ENCODE peak calls at places on chromosomes 11 and 22, in five cellular contexts. B is uterus, F is esophagus muscularis mucosa, N is GM12891, C is breast epithelium. X is an unnamed sample.

GRCh38 chr11:128271401-128271800 is 316.0 kb downstream of the ETS1 start:
- DNase-seq in B (no peak), F (no peak), N (no peak), C (no peak), X (no peak)

GRCh38 chr11:61273151-61274078 is 21.7 kb downstream of the VWCE start:
- DNase-seq in B (no peak), F (no peak), N (no peak), C (no peak), X (no peak)

GRCh38 chr11:108945341-108945740 is 280.5 kb downstream of the DDX10 start:
- DNase-seq in B (no peak), F (no peak), N (no peak), C (peak), X (no peak)

GRCh38 chr11:69000831-69001245 is 12.2 kb downstream of the MRGPRF start:
- DNase-seq in B (peak), F (no peak), N (no peak), C (peak), X (peak)

GRCh38 chr11:24623121-24623520 is 126.3 kb downstream of the LUZP2 start:
- DNase-seq in B (no peak), F (no peak), N (no peak), C (no peak), X (no peak)

GRCh38 chr11:45974806-45975205 is 52.4 kb downstream of the LARGE2 start:
- DNase-seq in B (no peak), F (no peak), N (no peak), C (no peak), X (no peak)

GRCh38 chr11:16801288-16801980 is 63.0 kb downstream of the C11orf58 start:
- DNase-seq in B (no peak), F (no peak), N (no peak), C (no peak), X (no peak)

GRCh38 chr11:77879218-77879617 is 58.3 kb downstream of the AAMDC start:
- DNase-seq in B (peak), F (no peak), N (peak), C (no peak), X (no peak)

GRCh38 chr11:47314992-47315391 is 37.5 kb downstream of the MYBPC3 start:
- DNase-seq in B (no peak), F (no peak), N (no peak), C (no peak), X (no peak)

GRCh38 chr22:39635719-39636118 is 65.2 kb downstream of the CACNA1I start:
- DNase-seq in B (no peak), F (no peak), N (no peak), C (no peak), X (no peak)

GRCh38 chr11:38274031-38274430 is 1676.0 kb upstream of the RAG2 start:
- DNase-seq in B (no peak), F (no peak), N (no peak), C (no peak), X (no peak)

GRCh38 chr11:128472128-128473110 is 114.9 kb downstream of the ETS1 start:
- DNase-seq in B (no peak), F (no peak), N (no peak), C (no peak), X (no peak)

GRCh38 chr11:105312266-105312665 is 172.7 kb upstream of the CARD18 start:
- DNase-seq in B (no peak), F (no peak), N (no peak), C (no peak), X (no peak)

GRCh38 chr11:17244046-17244445 is 32.5 kb upstream of the NUCB2 start:
- DNase-seq in B (no peak), F (no peak), N (no peak), C (no peak), X (no peak)

GRCh38 chr11:59141673-59142460 is 789 bp upstream of the FAM111A start:
- DNase-seq in B (no peak), F (no peak), N (no peak), C (no peak), X (no peak)

GRCh38 chr11:65903715-65904114 is 3.5 kb upstream of the FOSL1 start:
- DNase-seq in B (no peak), F (no peak), N (no peak), C (no peak), X (no peak)

GRCh38 chr22:47570851-47571250 is 808.4 kb downstream of the TBC1D22A start:
- DNase-seq in B (no peak), F (no peak), N (no peak), C (no peak), X (no peak)

GRCh38 chr11:62142921-62143320 is 19.1 kb downstream of the INCENP start:
- DNase-seq in B (no peak), F (no peak), N (no peak), C (no peak), X (no peak)

GRCh38 chr22:37229805-37230672 is 14.0 kb downstream of the RAC2 start:
- DNase-seq in B (no peak), F (no peak), N (peak), C (no peak), X (peak)

GRCh38 chr11:8247312-8247711 is 16.4 kb downstream of the LMO1 start:
- DNase-seq in B (no peak), F (no peak), N (no peak), C (no peak), X (no peak)

GRCh38 chr11:79182794-79183193 is 258.0 kb downstream of the TENM4 start:
- DNase-seq in B (no peak), F (no peak), N (no peak), C (no peak), X (no peak)

GRCh38 chr11:124518900-124519541 is 24.4 kb downstream of the OR8B12 start:
- DNase-seq in B (no peak), F (no peak), N (no peak), C (no peak), X (no peak)

GRCh38 chr11:101428918-101429317 is 154.9 kb downstream of the TRPC6 start:
- DNase-seq in B (no peak), F (no peak), N (no peak), C (no peak), X (no peak)

GRCh38 chr11:79437274-79437980 is 3.4 kb downstream of the TENM4 start:
- DNase-seq in B (peak), F (no peak), N (no peak), C (no peak), X (peak)

GRCh38 chr11:67277231-67277961 is 11.1 kb downstream of the GRK2 start:
- DNase-seq in B (peak), F (peak), N (peak), C (peak), X (peak)

GRCh38 chr22:24112188-24112587 is 69.1 kb upstream of the SUSD2 start:
- DNase-seq in B (no peak), F (no peak), N (no peak), C (no peak), X (no peak)

GRCh38 chr22:31628969-31629723 is 32.9 kb downstream of the PISD start:
- DNase-seq in B (no peak), F (no peak), N (no peak), C (no peak), X (no peak)

GRCh38 chr11:132064987-132065620 is 694.7 kb downstream of the NTM start:
- DNase-seq in B (no peak), F (no peak), N (no peak), C (no peak), X (no peak)

GRCh38 chr11:77095551-77096490 is 6.8 kb upstream of the OMP start:
- DNase-seq in B (no peak), F (no peak), N (no peak), C (no peak), X (no peak)

GRCh38 chr11:130511765-130512164 is 63.3 kb downstream of the ADAMTS15 start:
- DNase-seq in B (no peak), F (no peak), N (no peak), C (no peak), X (no peak)

GRCh38 chr22:45091254-45091854 is 72.4 kb upstream of the NUP50 start:
- DNase-seq in B (no peak), F (no peak), N (no peak), C (no peak), X (no peak)

GRCh38 chr22:25626146-25626992 is 61.9 kb downstream of the GRK3 start:
- DNase-seq in B (no peak), F (peak), N (no peak), C (no peak), X (no peak)

GRCh38 chr11:35525501-35526175 is at the start of gene PAMR1:
- DNase-seq in B (peak), F (peak), N (peak), C (peak), X (peak)

GRCh38 chr22:43270314-43270908 is 72.8 kb downstream of the SCUBE1 start:
- DNase-seq in B (no peak), F (no peak), N (peak), C (no peak), X (no peak)

GRCh38 chr11:58561394-58562102 is 14.1 kb downstream of the LPXN start:
- DNase-seq in B (no peak), F (no peak), N (no peak), C (no peak), X (no peak)

GRCh38 chr22:41075946-41076345 is 16.4 kb upstream of the EP300 start:
- DNase-seq in B (no peak), F (no peak), N (no peak), C (no peak), X (no peak)

GRCh38 chr11:130478881-130479280 is 30.4 kb downstream of the ADAMTS15 start:
- DNase-seq in B (no peak), F (no peak), N (no peak), C (no peak), X (no peak)

GRCh38 chr11:65578667-65579066 is 2.8 kb downstream of the EHBP1L1 start:
- DNase-seq in B (no peak), F (no peak), N (no peak), C (no peak), X (no peak)

GRCh38 chr11:31810779-31811647 is at the start of gene PAX6:
- DNase-seq in B (no peak), F (no peak), N (no peak), C (no peak), X (peak)

DNA sequence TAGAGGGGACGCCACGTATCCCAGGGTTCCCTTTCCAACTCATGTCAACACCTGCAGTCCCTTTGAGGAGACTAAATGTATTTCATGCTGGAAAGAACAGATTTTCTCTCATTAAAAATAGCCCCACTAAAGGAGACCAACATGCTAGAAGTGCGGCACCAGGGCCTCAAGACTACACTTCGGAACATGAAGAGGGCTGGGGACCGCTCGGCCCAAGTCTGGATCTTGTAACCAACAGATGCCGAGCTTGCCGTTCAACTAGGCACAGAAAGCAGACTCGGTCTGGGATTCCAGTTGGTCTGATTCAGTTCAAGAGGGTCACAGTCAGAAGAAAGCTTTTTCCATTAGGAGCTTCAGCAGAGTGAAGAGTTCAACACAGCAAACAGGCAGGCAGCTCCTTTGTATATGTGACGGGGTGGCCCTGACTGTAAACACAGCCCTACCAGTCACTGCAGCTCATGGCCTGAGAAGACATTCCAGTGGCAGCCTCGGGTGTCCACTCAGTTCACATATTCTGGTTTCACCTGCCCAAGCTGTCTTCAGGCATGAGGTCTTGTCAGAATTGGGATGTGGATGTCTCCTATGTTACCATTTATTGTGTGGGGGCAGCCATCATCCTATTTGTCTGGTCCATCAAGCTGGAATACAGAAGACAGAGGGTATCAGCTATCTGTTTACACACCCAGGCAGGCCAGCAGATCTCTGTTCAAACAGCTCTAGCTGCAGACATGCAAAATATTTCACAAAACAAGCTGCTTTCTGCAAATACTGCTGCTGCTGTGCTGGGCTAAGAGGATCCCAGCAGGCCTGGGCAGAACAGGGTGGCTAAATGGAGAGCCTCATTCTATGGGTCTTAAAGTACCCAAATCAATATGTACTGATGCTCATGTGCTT is 8.8 kb downstream of the RIC8A start:
- DNase-seq in B (no peak), F (no peak), N (no peak), C (no peak), X (no peak)
- TF ChIP-seq POLR2A in B (no peak), F (no peak), N (no peak), C (no peak), X (no peak)

DNA sequence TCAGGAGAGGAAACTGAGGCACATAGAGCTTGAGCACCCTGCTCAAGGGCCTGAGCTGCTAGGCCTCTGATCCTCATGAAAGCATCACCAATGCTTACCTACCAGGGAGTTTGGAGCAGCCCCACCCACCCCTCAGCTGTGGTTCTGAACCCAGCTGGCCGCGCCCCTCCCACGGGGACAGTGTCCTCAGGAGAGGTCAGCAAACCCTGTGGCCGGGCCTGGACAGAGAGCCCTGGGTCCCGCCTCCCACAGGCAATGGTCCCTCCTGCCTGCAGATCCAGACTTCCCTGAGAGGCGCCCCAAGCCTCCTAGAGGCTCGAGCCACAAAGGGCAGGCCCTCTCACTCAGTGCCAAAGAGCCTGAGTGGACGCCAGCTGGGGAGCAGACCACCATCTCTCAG is 184.9 kb downstream of the BRD1 start:
- DNase-seq in B (no peak), F (no peak), N (no peak), C (no peak), X (no peak)
- TF ChIP-seq POLR2A in B (no peak), F (no peak), N (no peak), C (no peak), X (no peak)

DNA sequence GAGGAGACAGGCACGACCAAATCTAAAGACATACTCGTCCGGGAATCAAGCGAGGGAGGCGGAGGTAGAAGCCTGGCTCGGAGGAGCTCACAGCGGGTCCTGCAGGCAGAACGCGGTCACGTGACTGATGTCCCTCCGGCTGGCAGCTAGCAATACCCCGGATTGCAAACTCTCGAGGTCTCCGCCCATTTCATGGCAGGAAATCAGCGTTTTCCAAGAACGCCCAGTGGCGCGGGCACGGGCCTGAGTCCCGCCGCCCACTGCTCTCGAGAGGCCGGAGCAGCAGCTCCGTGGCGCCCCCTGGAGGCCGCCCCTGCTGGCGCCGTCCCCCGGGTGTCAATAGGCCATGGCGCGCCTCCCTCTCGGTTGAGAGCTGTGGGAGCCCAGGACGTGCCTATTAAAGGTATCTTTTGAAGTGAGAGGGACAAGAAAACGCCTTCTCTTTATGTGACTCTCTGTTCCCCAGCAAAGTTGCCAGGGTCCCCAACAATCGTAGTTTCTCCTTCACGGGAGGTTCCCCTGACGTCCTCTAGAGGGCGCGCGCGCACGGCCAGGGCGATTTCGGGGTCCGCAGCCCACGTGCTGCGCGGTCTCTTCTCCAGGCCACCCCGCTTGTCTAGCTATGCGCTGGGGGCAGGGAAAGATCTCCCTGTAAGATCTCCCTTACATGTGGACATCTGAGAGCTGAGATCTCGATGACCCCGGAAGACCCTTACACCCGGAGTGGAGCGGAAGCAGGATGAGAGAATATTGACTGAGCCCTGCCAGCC is 37.3 kb upstream of the RBFOX2 start:
- DNase-seq in B (peak), F (peak), N (peak), C (peak), X (peak)
- TF ChIP-seq POLR2A in B (peak), F (no peak), N (no peak), C (no peak), X (no peak)

DNA sequence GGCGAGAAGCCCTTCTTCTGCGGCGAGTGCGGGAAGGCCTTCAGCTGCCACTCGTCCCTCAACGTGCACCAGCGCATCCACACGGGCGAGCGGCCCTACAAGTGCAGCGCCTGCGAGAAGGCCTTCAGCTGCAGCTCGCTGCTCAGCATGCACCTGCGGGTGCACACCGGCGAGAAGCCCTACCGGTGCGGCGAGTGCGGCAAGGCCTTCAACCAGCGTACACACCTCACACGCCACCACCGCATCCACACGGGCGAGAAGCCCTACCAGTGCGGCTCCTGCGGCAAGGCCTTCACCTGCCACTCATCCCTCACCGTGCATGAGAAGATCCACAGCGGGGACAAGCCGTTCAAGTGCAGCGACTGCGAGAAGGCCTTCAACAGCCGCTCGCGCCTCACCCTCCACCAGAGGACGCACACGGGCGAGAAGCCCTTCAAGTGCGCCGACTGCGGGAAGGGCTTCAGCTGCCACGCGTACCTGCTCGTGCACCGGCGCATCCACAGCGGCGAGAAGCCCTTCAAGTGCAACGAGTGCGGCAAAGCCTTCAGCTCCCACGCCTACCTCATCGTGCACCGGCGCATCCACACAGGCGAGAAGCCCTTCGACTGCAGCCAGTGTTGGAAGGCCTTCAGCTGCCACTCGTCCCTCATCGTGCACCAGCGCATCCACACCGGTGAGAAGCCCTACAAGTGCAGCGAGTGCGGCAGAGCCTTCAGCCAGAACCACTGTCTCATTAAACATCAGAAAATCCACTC is 12.2 kb downstream of the ZNF74 start:
- DNase-seq in B (no peak), F (no peak), N (no peak), C (no peak), X (no peak)
- TF ChIP-seq POLR2A in B (no peak), F (no peak), N (no peak), C (no peak), X (no peak)

GRCh38 chr11:14643697-14644395 is at the start of gene PDE3B:
- DNase-seq in B (peak), F (no peak), N (peak), C (no peak), X (no peak)
- TF ChIP-seq POLR2A in B (no peak), F (no peak), N (no peak), C (no peak), X (no peak)

GRCh38 chr22:33722817-33723216 is 197.5 kb downstream of the LARGE1 start:
- DNase-seq in B (no peak), F (no peak), N (no peak), C (no peak), X (no peak)
- TF ChIP-seq POLR2A in B (no peak), F (no peak), N (no peak), C (no peak), X (no peak)

DNA sequence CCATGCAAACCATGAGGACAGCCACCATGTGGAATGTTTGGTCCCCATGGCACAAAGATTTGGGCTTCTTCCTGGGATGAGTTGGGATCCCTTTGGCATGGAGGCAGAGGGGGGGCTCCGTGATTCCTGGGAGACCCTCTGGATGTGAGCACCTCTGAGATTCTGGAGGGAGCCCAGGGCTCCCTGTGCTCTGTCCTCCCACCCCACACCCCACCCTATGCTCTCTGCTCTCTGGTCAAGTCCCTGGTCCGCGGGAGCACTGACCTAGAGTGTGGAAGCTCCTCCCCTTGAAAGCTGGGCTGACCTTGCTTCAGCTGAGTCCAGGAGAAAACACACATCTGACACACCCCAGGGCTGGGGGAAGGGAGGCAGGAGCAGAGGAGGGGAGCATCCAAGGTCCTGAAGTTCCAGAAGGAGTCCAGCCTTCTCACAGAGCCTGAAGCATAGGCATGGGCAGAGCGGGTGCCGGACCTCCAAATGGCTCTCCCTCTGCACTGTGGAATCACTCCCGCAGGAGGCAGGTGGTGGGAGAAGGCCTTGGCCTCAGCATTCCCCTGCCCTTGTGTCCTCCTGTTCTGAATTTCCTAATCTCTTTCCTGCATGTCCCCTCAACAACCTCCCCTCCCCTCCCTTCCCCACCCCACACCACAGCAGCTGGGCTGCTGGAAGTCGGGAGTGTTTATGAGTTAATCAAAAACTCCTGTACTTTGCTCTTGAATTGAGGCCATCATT is 25.7 kb upstream of the OAF start:
- DNase-seq in B (peak), F (no peak), N (no peak), C (peak), X (no peak)
- TF ChIP-seq POLR2A in B (peak), F (no peak), N (no peak), C (no peak), X (no peak)

X was measured in H54.